ENCODE peak calls at places on chromosomes 1 and 21, in five cellular contexts. T is H9, S is IMR-90, B is fibroblast of lung, D is neuronal stem cell. M is an unnamed sample.

GRCh38 chr1:81232505-81232904 is 568.2 kb upstream of the ADGRL2 start:
- DNase-seq in D (no peak), S (no peak), B (no peak), T (no peak), M (peak)

GRCh38 chr1:223331929-223332328 is 32.0 kb downstream of the SUSD4 start:
- DNase-seq in S (peak), B (peak), T (no peak), D (no peak), M (peak)

GRCh38 chr1:238530209-238530851 is 639.6 kb upstream of the ZP4 start:
- DNase-seq in S (no peak), T (no peak), B (no peak), D (no peak), M (no peak)

GRCh38 chr1:236948996-236949395 is 55.2 kb downstream of the MT1HL1 start:
- DNase-seq in B (no peak), T (no peak), D (no peak), S (no peak), M (no peak)

GRCh38 chr21:24861471-24861870 is 745.8 kb downstream of the MRPL39 start:
- DNase-seq in T (no peak), S (no peak), B (no peak), D (no peak), M (no peak)

GRCh38 chr1:29519733-29520132 is 283.4 kb downstream of the PTPRU start:
- DNase-seq in S (no peak), D (no peak), T (peak), B (peak), M (no peak)

GRCh38 chr1:183933528-183934179 is 103.9 kb downstream of the COLGALT2 start:
- DNase-seq in T (no peak), D (no peak), S (no peak), B (no peak), M (no peak)

GRCh38 chr21:41712201-41712600 is 54.7 kb downstream of the RIPK4 start:
- DNase-seq in D (no peak), B (no peak), S (no peak), T (peak), M (no peak)

DNA sequence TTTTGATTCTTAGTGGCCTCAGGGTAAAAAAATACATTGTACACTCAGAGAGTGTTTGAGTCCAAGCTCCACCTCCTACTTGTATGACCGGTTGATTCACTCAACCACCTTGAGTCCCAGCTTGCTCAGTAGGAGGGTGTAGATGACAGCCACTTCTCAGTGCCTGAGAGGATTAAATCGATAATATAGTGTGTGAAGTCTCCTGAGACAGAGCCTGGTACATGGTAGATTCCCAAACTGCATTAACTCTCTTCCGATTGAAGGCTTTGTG is 38.4 kb downstream of the NCMAP start:
- DNase-seq in B (no peak), T (no peak), S (no peak), D (no peak), M (no peak)
- H3K9ac ChIP-seq in B (no peak), T (no peak), S (no peak), D (no peak), M (no peak)

GRCh38 chr1:177171536-177172123 is 872 bp downstream of the BRINP2 start:
- DNase-seq in B (no peak), T (no peak), S (no peak), D (no peak), M (peak)
- H3K9ac ChIP-seq in B (no peak), T (no peak), S (no peak), D (no peak), M (no peak)

GRCh38 chr1:234214129-234214910 is 158.9 kb upstream of the COA6 start:
- DNase-seq in D (peak), B (peak), S (peak), T (peak), M (peak)

GRCh38 chr1:234216116-234216703 is 157.0 kb upstream of the COA6 start:
- DNase-seq in S (no peak), D (no peak), B (no peak), T (peak), M (no peak)

GRCh38 chr1:234213576-234214128 is 159.6 kb upstream of the COA6 start:
- DNase-seq in S (no peak), D (no peak), B (no peak), T (peak), M (no peak)

GRCh38 chr1:234217316-234217840 is 155.9 kb upstream of the COA6 start:
- DNase-seq in B (no peak), D (no peak), S (no peak), T (no peak), M (no peak)

GRCh38 chr1:234214911-234215892 is 158.1 kb upstream of the COA6 start:
- DNase-seq in B (no peak), T (peak), S (no peak), D (no peak), M (no peak)
- H3K9ac ChIP-seq in B (no peak), T (no peak), S (no peak), D (peak), M (no peak)

GRCh38 chr1:115252585-115252984 is 85.5 kb downstream of the NGF start:
- DNase-seq in B (peak), S (no peak), D (no peak), T (no peak), M (no peak)

GRCh38 chr1:115255154-115255553 is 82.9 kb downstream of the NGF start:
- DNase-seq in D (no peak), S (no peak), B (peak), T (no peak), M (peak)

GRCh38 chr1:115261511-115261910 is 76.5 kb downstream of the NGF start:
- DNase-seq in B (no peak), D (no peak), T (no peak), S (no peak), M (no peak)

GRCh38 chr1:115258302-115258866 is 79.7 kb downstream of the NGF start:
- DNase-seq in D (no peak), S (peak), B (peak), T (no peak), M (peak)

DNA sequence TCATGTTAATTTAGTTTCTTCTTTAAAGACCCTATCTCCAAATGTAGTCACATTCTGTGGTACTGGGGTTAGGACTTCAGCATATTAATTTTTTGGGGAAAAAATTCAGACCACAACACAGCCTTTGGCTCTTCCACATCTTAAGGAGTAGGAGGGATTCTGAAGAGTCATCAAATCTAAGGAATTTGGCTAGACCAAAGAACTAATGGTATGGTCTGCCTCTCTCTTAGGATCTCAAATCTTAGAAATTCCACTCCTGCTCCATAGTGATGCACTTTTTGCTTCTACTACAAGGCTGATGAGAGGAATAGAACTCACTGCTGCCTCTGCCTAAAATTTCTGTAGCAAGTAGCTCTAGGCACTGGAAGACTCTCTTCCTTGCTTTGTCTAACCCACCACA is 80.5 kb downstream of the NGF start:
- DNase-seq in S (no peak), T (no peak), D (no peak), B (peak), M (no peak)
- H3K9ac ChIP-seq in S (no peak), T (no peak), D (no peak), B (no peak), M (no peak)

GRCh38 chr1:95018602-95019369 is 54.0 kb downstream of the ALG14 start:
- DNase-seq in S (peak), B (peak), D (no peak), T (no peak), M (peak)
- H3K9ac ChIP-seq in S (no peak), B (no peak), D (no peak), T (no peak), M (no peak)

DNA sequence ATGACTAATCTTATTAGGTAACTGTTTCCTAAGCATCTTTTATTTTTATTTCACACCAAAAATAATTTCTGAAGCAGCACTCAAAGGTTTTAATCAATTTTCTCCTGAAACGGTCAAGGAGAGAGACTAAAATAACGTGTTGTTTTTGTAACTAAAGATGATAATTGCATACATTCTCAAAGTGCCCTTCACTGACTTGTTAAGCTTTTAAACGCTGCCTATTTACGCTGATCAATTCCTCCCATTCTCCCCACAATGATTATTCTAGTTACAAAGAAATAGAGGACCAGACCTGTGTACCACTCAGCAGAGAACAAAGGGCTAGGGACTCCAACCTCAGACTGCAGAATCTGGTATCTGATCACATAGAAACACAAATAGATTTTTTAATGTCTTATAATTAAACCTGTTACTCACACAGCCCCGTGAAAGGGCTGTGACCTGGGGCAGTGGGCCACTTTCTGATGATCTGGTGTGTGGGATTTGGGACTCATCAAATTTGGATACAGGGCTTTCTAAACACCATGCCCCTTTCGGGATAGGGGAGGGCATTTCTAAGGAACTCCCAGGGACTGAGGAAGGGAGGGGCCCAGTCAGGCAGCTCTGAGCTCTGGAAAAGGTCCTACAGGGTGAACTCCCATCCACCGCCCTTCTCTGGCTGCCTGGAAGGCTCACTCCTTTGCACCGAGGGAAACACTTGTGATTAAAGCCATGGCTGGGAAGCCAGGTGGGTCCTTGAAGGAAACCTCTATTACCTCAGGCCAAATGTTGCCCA is 65.2 kb downstream of the BCAR3 start:
- DNase-seq in S (no peak), T (no peak), B (peak), D (no peak), M (no peak)
- H3K9ac ChIP-seq in S (no peak), T (no peak), B (no peak), D (no peak), M (peak)

GRCh38 chr1:112933820-112934561 is 22.0 kb downstream of the SLC16A1 start:
- DNase-seq in B (no peak), D (no peak), S (no peak), T (no peak), M (no peak)

GRCh38 chr1:112937495-112937894 is 18.5 kb downstream of the SLC16A1 start:
- DNase-seq in T (no peak), D (no peak), B (no peak), S (no peak), M (peak)

GRCh38 chr1:112935474-112936289 is 20.3 kb downstream of the SLC16A1 start:
- DNase-seq in B (peak), D (no peak), T (no peak), S (peak), M (peak)

GRCh38 chr1:112937070-112937469 is 18.9 kb downstream of the SLC16A1 start:
- DNase-seq in T (no peak), D (no peak), B (peak), S (peak), M (no peak)

GRCh38 chr1:112934562-112934952 is 21.4 kb downstream of the SLC16A1 start:
- DNase-seq in S (peak), B (peak), D (no peak), T (no peak), M (peak)
- H3K9ac ChIP-seq in S (no peak), B (no peak), D (no peak), T (no peak), M (no peak)

GRCh38 chr1:160374701-160375443 is 8.0 kb downstream of the NHLH1 start:
- DNase-seq in D (peak), T (peak), S (no peak), B (no peak), M (no peak)
- H3K9ac ChIP-seq in D (no peak), T (no peak), S (no peak), B (no peak), M (no peak)

M was measured in adipocyte.